ENCODE peak calls at places on chromosomes 12 and 14, in five cellular contexts. One of them, this sample, is unnamed.

GRCh38 chr14:100533647-100534485 is 53.4 kb downstream of the BEGAIN start:
- DNase-seq in mucosa of descending colon: no peak
- DNase-seq in ovary: peak
- DNase-seq in GM12865: no peak
- DNase-seq in BJ: no peak
- DNase-seq in this sample: no peak

GRCh38 chr12:130661501-130662255 is 54.4 kb downstream of the RIMBP2 start:
- DNase-seq in BJ: no peak
- DNase-seq in ovary: no peak
- DNase-seq in mucosa of descending colon: no peak
- DNase-seq in GM12865: no peak
- DNase-seq in this sample: no peak

GRCh38 chr14:30223966-30224365 is 296.3 kb upstream of the PRKD1 start:
- DNase-seq in mucosa of descending colon: no peak
- DNase-seq in BJ: no peak
- DNase-seq in ovary: no peak
- DNase-seq in GM12865: no peak
- DNase-seq in this sample: no peak

GRCh38 chr12:62372825-62373224 is 93.8 kb upstream of the MON2 start:
- DNase-seq in GM12865: no peak
- DNase-seq in mucosa of descending colon: no peak
- DNase-seq in BJ: no peak
- DNase-seq in ovary: no peak
- DNase-seq in this sample: no peak

GRCh38 chr14:71266994-71267636 is 359.9 kb downstream of the PCNX1 start:
- DNase-seq in BJ: no peak
- DNase-seq in ovary: no peak
- DNase-seq in mucosa of descending colon: no peak
- DNase-seq in GM12865: peak
- DNase-seq in this sample: no peak

GRCh38 chr12:6818246-6819006 is 3.2 kb upstream of the GPR162 start:
- DNase-seq in ovary: no peak
- DNase-seq in mucosa of descending colon: no peak
- DNase-seq in BJ: no peak
- DNase-seq in GM12865: no peak
- DNase-seq in this sample: no peak

GRCh38 chr14:95507701-95508103 is 8.7 kb downstream of the SYNE3 start:
- DNase-seq in GM12865: peak
- DNase-seq in mucosa of descending colon: no peak
- DNase-seq in ovary: no peak
- DNase-seq in BJ: no peak
- DNase-seq in this sample: no peak

GRCh38 chr14:55802986-55803431 is 223.0 kb downstream of the KTN1 start:
- DNase-seq in ovary: no peak
- DNase-seq in GM12865: no peak
- DNase-seq in BJ: no peak
- DNase-seq in mucosa of descending colon: no peak
- DNase-seq in this sample: no peak

GRCh38 chr12:107253361-107253760 is 160.0 kb upstream of the CRY1 start:
- DNase-seq in GM12865: no peak
- DNase-seq in BJ: no peak
- DNase-seq in mucosa of descending colon: no peak
- DNase-seq in ovary: no peak
- DNase-seq in this sample: no peak

GRCh38 chr12:97982684-97983083 is 520.1 kb downstream of the RMST start:
- DNase-seq in mucosa of descending colon: no peak
- DNase-seq in BJ: no peak
- DNase-seq in ovary: no peak
- DNase-seq in GM12865: no peak
- DNase-seq in this sample: no peak

GRCh38 chr14:67908061-67908767 is 88.6 kb downstream of the RAD51B start:
- DNase-seq in GM12865: no peak
- DNase-seq in BJ: no peak
- DNase-seq in mucosa of descending colon: no peak
- DNase-seq in ovary: peak
- DNase-seq in this sample: no peak

GRCh38 chr12:125068391-125068790 is 3.2 kb downstream of the AACS start:
- DNase-seq in GM12865: no peak
- DNase-seq in BJ: no peak
- DNase-seq in mucosa of descending colon: no peak
- DNase-seq in ovary: no peak
- DNase-seq in this sample: no peak

GRCh38 chr14:104735830-104736642 is 12.0 kb downstream of the ADSS1 start:
- DNase-seq in GM12865: no peak
- DNase-seq in BJ: peak
- DNase-seq in ovary: peak
- DNase-seq in mucosa of descending colon: peak
- DNase-seq in this sample: no peak

GRCh38 chr12:131944601-131945251 is 5.0 kb upstream of the EP400 start:
- DNase-seq in mucosa of descending colon: no peak
- DNase-seq in ovary: no peak
- DNase-seq in BJ: no peak
- DNase-seq in GM12865: no peak
- DNase-seq in this sample: no peak

DNA sequence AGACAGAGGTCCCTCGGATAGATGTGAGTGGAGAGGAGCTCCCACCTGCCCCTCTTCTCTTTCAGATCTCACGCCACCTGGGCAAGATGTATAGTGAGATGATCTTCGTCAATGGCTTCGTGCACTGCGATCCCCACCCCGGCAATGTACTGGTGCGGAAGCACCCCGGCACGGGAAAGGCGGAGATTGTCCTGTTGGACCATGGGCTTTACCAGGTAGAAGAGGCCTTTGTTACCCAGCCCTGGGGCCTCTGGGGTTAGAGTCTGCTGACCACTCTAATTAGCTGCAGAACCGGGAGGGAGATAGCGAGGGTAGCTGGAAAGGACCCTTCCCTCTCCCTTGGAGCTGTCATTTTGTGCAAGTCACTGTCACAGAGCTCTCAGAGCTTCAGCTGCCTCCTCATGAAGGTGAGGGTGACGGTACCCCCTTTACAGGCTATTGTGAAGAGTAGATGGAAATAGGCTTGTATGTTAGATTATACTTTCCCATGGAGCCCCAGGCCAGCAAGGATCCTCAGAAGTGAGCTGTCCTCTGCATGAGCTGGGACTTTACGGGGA is 124.6 kb downstream of the ADCK1 start:
- DNase-seq in BJ: no peak
- DNase-seq in GM12865: no peak
- DNase-seq in mucosa of descending colon: no peak
- DNase-seq in ovary: no peak
- DNase-seq in this sample: no peak
- TF ChIP-seq CTCF in BJ: no peak
- TF ChIP-seq CTCF in GM12865: no peak
- TF ChIP-seq CTCF in mucosa of descending colon: no peak
- TF ChIP-seq CTCF in ovary: no peak
- TF ChIP-seq CTCF in this sample: no peak

DNA sequence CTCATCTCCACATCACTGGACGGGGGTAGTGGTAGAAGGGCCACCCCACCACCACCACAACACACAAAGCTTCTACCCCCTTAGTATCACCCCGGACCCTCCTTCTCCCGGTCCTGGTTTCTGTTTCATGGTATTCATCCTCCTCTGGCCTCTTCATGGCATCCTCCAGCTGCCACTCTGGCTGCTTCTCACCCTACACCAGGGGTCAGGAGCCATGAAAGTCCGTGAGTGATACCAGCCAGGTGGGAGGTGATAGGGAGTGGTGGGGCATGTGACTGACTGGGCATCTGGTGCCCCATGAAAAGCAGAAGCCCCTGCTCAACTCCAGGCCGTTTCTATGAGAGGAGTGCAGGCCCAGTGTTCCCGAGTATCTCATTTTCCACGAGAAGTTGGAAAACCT is 151.4 kb upstream of the HIF1A start:
- DNase-seq in BJ: no peak
- DNase-seq in mucosa of descending colon: no peak
- DNase-seq in ovary: no peak
- DNase-seq in GM12865: no peak
- DNase-seq in this sample: no peak
- H3K4me3 ChIP-seq in BJ: no peak
- H3K4me3 ChIP-seq in mucosa of descending colon: no peak
- H3K4me3 ChIP-seq in ovary: no peak
- H3K4me3 ChIP-seq in GM12865: no peak
- H3K4me3 ChIP-seq in this sample: no peak

DNA sequence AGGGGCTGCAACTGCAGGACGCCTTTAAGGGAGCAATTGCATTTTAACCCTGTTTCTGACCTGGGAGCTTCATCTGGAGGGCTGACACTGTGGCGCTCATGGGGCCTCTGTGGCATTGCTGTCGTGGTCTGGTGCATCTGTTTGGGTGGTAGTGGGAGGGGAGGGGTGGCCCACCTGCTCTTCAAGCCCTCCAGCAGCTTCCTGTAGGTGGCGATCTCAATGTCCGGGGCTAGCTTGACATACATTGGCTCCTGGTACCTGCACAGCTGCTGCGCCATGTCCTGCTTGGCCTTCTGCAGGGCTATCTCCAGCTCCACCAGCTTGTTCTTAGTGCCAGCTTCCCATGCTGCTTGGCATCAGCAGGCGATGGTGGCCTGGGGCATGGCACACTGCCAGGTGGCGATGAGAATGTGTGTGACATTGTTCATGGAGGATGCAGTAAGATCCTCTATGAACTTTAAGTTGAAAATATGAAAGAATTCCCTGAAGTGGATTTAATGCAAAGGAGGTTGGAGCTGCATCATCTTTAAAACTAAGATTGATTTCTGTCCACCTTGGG is 7.7 kb upstream of the KRT82 start:
- DNase-seq in BJ: no peak
- DNase-seq in GM12865: no peak
- DNase-seq in ovary: no peak
- DNase-seq in mucosa of descending colon: no peak
- DNase-seq in this sample: no peak
- TF ChIP-seq CTCF in BJ: no peak
- TF ChIP-seq CTCF in GM12865: no peak
- TF ChIP-seq CTCF in ovary: no peak
- TF ChIP-seq CTCF in mucosa of descending colon: no peak
- TF ChIP-seq CTCF in this sample: no peak

GRCh38 chr14:34875031-34875922 is at the start of gene BAZ1A:
- DNase-seq in GM12865: peak
- DNase-seq in mucosa of descending colon: peak
- DNase-seq in ovary: peak
- DNase-seq in BJ: peak
- DNase-seq in this sample: peak

GRCh38 chr14:34874386-34875030 is 652 bp downstream of the BAZ1A start:
- DNase-seq in mucosa of descending colon: peak
- DNase-seq in GM12865: peak
- DNase-seq in ovary: peak
- DNase-seq in BJ: no peak
- DNase-seq in this sample: no peak

GRCh38 chr14:34872822-34873590 is 2.2 kb downstream of the BAZ1A start:
- DNase-seq in GM12865: peak
- DNase-seq in BJ: no peak
- DNase-seq in ovary: peak
- DNase-seq in mucosa of descending colon: peak
- DNase-seq in this sample: no peak

GRCh38 chr14:34873591-34874385 is 1.4 kb downstream of the BAZ1A start:
- DNase-seq in GM12865: peak
- DNase-seq in mucosa of descending colon: peak
- DNase-seq in BJ: no peak
- DNase-seq in ovary: peak
- DNase-seq in this sample: no peak
- H3K4me3 ChIP-seq in GM12865: peak
- H3K4me3 ChIP-seq in mucosa of descending colon: peak
- H3K4me3 ChIP-seq in BJ: peak
- H3K4me3 ChIP-seq in ovary: peak
- H3K4me3 ChIP-seq in this sample: peak

GRCh38 chr12:127297327-127297726 is 969.6 kb upstream of the TMEM132C start:
- DNase-seq in mucosa of descending colon: no peak
- DNase-seq in GM12865: no peak
- DNase-seq in ovary: no peak
- DNase-seq in BJ: no peak
- DNase-seq in this sample: no peak

GRCh38 chr12:127304751-127305725 is 961.9 kb upstream of the TMEM132C start:
- DNase-seq in ovary: no peak
- DNase-seq in BJ: no peak
- DNase-seq in mucosa of descending colon: no peak
- DNase-seq in GM12865: no peak
- DNase-seq in this sample: no peak

GRCh38 chr12:127296591-127296990 is 970.4 kb upstream of the TMEM132C start:
- DNase-seq in BJ: no peak
- DNase-seq in GM12865: no peak
- DNase-seq in ovary: no peak
- DNase-seq in mucosa of descending colon: no peak
- DNase-seq in this sample: no peak

GRCh38 chr12:127295630-127296029 is 971.3 kb upstream of the TMEM132C start:
- DNase-seq in mucosa of descending colon: no peak
- DNase-seq in ovary: no peak
- DNase-seq in BJ: no peak
- DNase-seq in GM12865: no peak
- DNase-seq in this sample: no peak

DNA sequence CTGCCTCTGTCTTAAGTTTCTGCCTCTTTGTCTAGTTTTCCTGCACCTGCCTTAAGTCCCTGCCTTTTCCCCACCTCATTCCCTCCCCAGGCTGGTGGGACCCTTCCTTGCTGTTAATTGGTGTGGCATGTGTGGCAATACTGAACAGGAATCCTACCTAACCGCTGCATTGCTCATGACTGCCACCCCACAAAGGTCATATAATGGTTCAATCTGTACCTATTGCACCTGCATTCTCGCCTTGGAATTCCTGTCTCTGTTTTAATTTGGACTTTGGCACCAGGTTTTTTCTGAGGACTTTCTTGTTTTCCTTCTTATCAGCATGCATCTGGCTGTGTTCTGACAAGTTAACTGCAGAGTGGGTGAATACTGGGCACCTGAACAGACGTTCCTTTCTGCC is 966.2 kb upstream of the TMEM132C start:
- DNase-seq in GM12865: no peak
- DNase-seq in ovary: no peak
- DNase-seq in BJ: no peak
- DNase-seq in mucosa of descending colon: no peak
- DNase-seq in this sample: no peak
- TF ChIP-seq CTCF in GM12865: no peak
- TF ChIP-seq CTCF in ovary: no peak
- TF ChIP-seq CTCF in BJ: no peak
- TF ChIP-seq CTCF in mucosa of descending colon: no peak
- TF ChIP-seq CTCF in this sample: no peak

This sample was measured in AG04450.